ENCODE peak calls at places on chromosomes 2 and 18, in seven cellular contexts. E is HCT116, A is K562, V is HepG2, J is SK-N-SH, T is Panc1, I is GM12878. B is an unnamed sample.

GRCh38 chr2:22894761-22895160 is 490.2 kb upstream of the KLHL29 start:
- DNase-seq in J (no peak), E (no peak), V (no peak), T (no peak), A (no peak), I (no peak), B (no peak)

GRCh38 chr18:54742654-54743053 is 85.6 kb upstream of the RAB27B start:
- DNase-seq in V (no peak), A (no peak), I (no peak), T (no peak), E (no peak), J (no peak), B (no peak)

GRCh38 chr18:8699948-8700347 is 5.4 kb upstream of the MTCL1 start:
- DNase-seq in T (no peak), A (no peak), I (no peak), E (no peak), J (no peak), V (no peak), B (no peak)

GRCh38 chr2:127218843-127219715 is 1.0 kb downstream of the CYP27C1 start:
- DNase-seq in I (no peak), E (no peak), T (no peak), J (peak), A (no peak), V (no peak), B (peak)

GRCh38 chr2:46943881-46944798 is 28.5 kb upstream of the MCFD2 start:
- DNase-seq in V (no peak), E (no peak), A (no peak), T (no peak), J (no peak), I (peak), B (no peak)

GRCh38 chr18:36831139-36831538 is 2.2 kb downstream of the KIAA1328 start:
- DNase-seq in V (no peak), A (no peak), E (no peak), I (no peak), J (no peak), T (no peak), B (no peak)

GRCh38 chr2:233303252-233303651 is 4.4 kb upstream of the SAG start:
- DNase-seq in E (no peak), V (no peak), T (no peak), J (no peak), A (no peak), I (no peak), B (peak)

GRCh38 chr2:3282056-3282998 is 95.3 kb downstream of the EIPR1 start:
- DNase-seq in J (peak), A (no peak), I (no peak), E (no peak), T (no peak), V (no peak), B (no peak)

GRCh38 chr2:95325590-95326432 is 28.7 kb downstream of the KCNIP3 start:
- DNase-seq in E (no peak), V (no peak), I (no peak), T (no peak), J (no peak), A (no peak), B (no peak)

GRCh38 chr2:165909466-165909865 is 44.1 kb downstream of the TTC21B start:
- DNase-seq in A (no peak), V (no peak), T (no peak), E (no peak), J (no peak), I (no peak), B (no peak)

GRCh38 chr2:36678856-36679255 is 17.7 kb upstream of the VIT start:
- DNase-seq in E (no peak), T (no peak), J (no peak), I (no peak), V (no peak), A (no peak), B (no peak)

GRCh38 chr2:10934979-10935350 is 23.2 kb downstream of the KCNF1 start:
- DNase-seq in E (no peak), T (no peak), V (no peak), A (no peak), J (peak), I (no peak), B (no peak)

GRCh38 chr2:238113611-238114010 is 13.5 kb downstream of the ESPNL start:
- DNase-seq in V (no peak), E (no peak), T (no peak), J (no peak), A (no peak), I (no peak), B (no peak)

GRCh38 chr18:23810396-23810795 is 121.1 kb downstream of the LAMA3 start:
- DNase-seq in I (no peak), A (no peak), V (no peak), J (no peak), T (no peak), E (no peak), B (no peak)

GRCh38 chr2:26685312-26685711 is 7.2 kb upstream of the KCNK3 start:
- DNase-seq in A (no peak), T (no peak), J (peak), I (no peak), V (no peak), E (no peak), B (no peak)

GRCh38 chr18:27712066-27712465 is 464.9 kb downstream of the CDH2 start:
- DNase-seq in E (no peak), A (no peak), V (no peak), I (no peak), T (no peak), J (no peak), B (no peak)

GRCh38 chr18:31819106-31819924 is 58.6 kb upstream of the SLC25A52 start:
- DNase-seq in T (peak), A (peak), E (peak), V (peak), J (peak), I (no peak), B (peak)

GRCh38 chr18:55780591-55781071 is 192.6 kb upstream of the TCF4 start:
- DNase-seq in A (no peak), E (no peak), T (no peak), V (no peak), I (no peak), J (no peak), B (no peak)

GRCh38 chr2:232385660-232386489 is 7.3 kb downstream of the ALPP start:
- DNase-seq in A (no peak), J (no peak), E (peak), V (no peak), T (no peak), I (no peak), B (no peak)

GRCh38 chr2:134717706-134718094 is 1.1 kb downstream of the TMEM163 start:
- DNase-seq in J (no peak), I (no peak), V (no peak), E (no peak), T (no peak), A (no peak), B (no peak)

GRCh38 chr2:142874293-142874814 is 3.1 kb upstream of the KYNU start:
- DNase-seq in E (no peak), J (no peak), A (no peak), V (peak), I (no peak), T (peak), B (no peak)

GRCh38 chr2:236375973-236376476 is 111.8 kb upstream of the ASB18 start:
- DNase-seq in V (no peak), T (no peak), J (no peak), E (no peak), A (no peak), I (no peak), B (no peak)

GRCh38 chr2:230184727-230185578 is 34.8 kb downstream of the SP110 start:
- DNase-seq in I (no peak), A (no peak), E (no peak), T (no peak), V (no peak), J (no peak), B (no peak)

GRCh38 chr2:23587330-23587729 is 202.4 kb downstream of the KLHL29 start:
- DNase-seq in J (peak), E (no peak), V (no peak), I (no peak), T (no peak), A (no peak), B (no peak)

GRCh38 chr18:35278085-35278484 is 11.9 kb downstream of the ZSCAN30 start:
- DNase-seq in J (no peak), T (no peak), I (no peak), V (no peak), A (no peak), E (no peak), B (no peak)

GRCh38 chr18:62334110-62334509 is 9.0 kb downstream of the TNFRSF11A start:
- DNase-seq in A (no peak), T (peak), E (no peak), I (no peak), J (no peak), V (no peak), B (peak)

GRCh38 chr2:158893057-158893456 is 75.4 kb upstream of the TANC1 start:
- DNase-seq in V (no peak), J (no peak), E (no peak), T (no peak), A (no peak), I (no peak), B (no peak)

GRCh38 chr18:11866764-11867163 is 15.6 kb downstream of the CHMP1B start:
- DNase-seq in A (no peak), T (no peak), E (no peak), I (no peak), V (no peak), J (no peak), B (no peak)

GRCh38 chr2:84836215-84836614 is 44.7 kb downstream of the TRABD2A start:
- DNase-seq in A (no peak), V (no peak), I (no peak), T (no peak), J (no peak), E (no peak), B (no peak)

GRCh38 chr2:8229546-8229986 is 452.3 kb upstream of the ID2 start:
- DNase-seq in E (peak), V (peak), J (no peak), I (no peak), T (no peak), A (peak), B (no peak)

GRCh38 chr2:3180082-3180908 is 197.3 kb downstream of the EIPR1 start:
- DNase-seq in V (no peak), J (peak), I (no peak), E (no peak), T (no peak), A (no peak), B (no peak)

GRCh38 chr2:64145760-64146159 is 1.5 kb upstream of the PELI1 start:
- DNase-seq in E (no peak), V (no peak), I (no peak), J (no peak), A (no peak), T (no peak), B (no peak)

GRCh38 chr2:230161180-230161579 is 58.6 kb downstream of the SP110 start:
- DNase-seq in E (no peak), T (no peak), A (no peak), J (no peak), I (no peak), V (no peak), B (no peak)

DNA sequence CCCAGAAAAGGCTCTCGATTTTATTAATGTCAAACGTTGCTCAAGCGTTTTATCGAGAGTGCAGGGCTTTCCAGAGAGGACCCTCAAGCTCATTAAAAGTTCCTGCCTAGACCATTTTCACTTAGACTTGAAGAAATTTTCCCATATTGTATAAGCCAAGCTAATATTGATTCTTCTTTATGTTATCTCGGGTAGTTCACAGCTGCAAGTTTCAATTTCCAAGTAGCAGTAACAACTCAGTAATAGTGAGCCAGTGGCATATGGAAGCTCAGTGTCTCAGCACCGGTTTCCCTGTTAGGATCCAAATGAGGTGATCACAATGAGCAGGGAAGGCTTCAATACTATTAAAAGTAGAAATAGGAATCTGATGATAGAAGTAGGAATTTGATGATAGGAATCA is 274.5 kb downstream of the TMX3 start:
- DNase-seq in A (no peak), E (no peak), I (no peak), V (no peak), T (no peak), J (no peak), B (no peak)
- TF ChIP-seq SIN3A in A (no peak), E (no peak), I (no peak), V (no peak), T (no peak), J (no peak), B (no peak)

GRCh38 chr2:240629419-240629967 is 4.2 kb downstream of the GPR35 start:
- DNase-seq in J (no peak), I (no peak), V (no peak), E (no peak), A (no peak), T (no peak), B (no peak)

GRCh38 chr2:240626531-240627300 is 1.4 kb downstream of the GPR35 start:
- DNase-seq in E (no peak), J (peak), I (no peak), V (peak), A (no peak), T (no peak), B (no peak)

GRCh38 chr2:240629968-240630770 is 4.9 kb downstream of the GPR35 start:
- DNase-seq in V (no peak), A (no peak), T (no peak), E (no peak), J (peak), I (no peak), B (no peak)

GRCh38 chr2:240627736-240628506 is 2.6 kb downstream of the GPR35 start:
- DNase-seq in I (no peak), V (no peak), J (peak), T (no peak), E (no peak), A (no peak), B (no peak)

GRCh38 chr2:240628507-240629418 is 3.5 kb downstream of the GPR35 start:
- DNase-seq in V (no peak), I (no peak), J (peak), A (no peak), E (no peak), T (no peak), B (no peak)
- TF ChIP-seq SIN3A in V (no peak), I (no peak), J (no peak), A (no peak), E (no peak), T (no peak), B (no peak)

GRCh38 chr2:73838889-73839539 is 10.3 kb downstream of the STAMBP start:
- DNase-seq in T (no peak), E (no peak), J (no peak), A (no peak), V (no peak), I (no peak), B (no peak)
- TF ChIP-seq SIN3A in T (no peak), E (no peak), J (no peak), A (no peak), V (no peak), I (no peak), B (no peak)

GRCh38 chr2:50765590-50765989 is 266.3 kb downstream of the NRXN1 start:
- DNase-seq in A (no peak), T (no peak), V (no peak), E (no peak), I (no peak), J (no peak), B (no peak)

GRCh38 chr2:50765146-50765545 is 266.8 kb downstream of the NRXN1 start:
- DNase-seq in T (no peak), E (no peak), I (no peak), V (no peak), A (no peak), J (no peak), B (no peak)

GRCh38 chr2:50769416-50769815 is 262.5 kb downstream of the NRXN1 start:
- DNase-seq in E (no peak), T (no peak), A (no peak), I (no peak), J (no peak), V (no peak), B (no peak)

GRCh38 chr2:50763776-50764175 is 268.2 kb downstream of the NRXN1 start:
- DNase-seq in V (no peak), I (no peak), A (no peak), J (no peak), T (no peak), E (no peak), B (no peak)
- TF ChIP-seq SIN3A in V (no peak), I (no peak), A (no peak), J (no peak), T (no peak), E (no peak), B (no peak)

DNA sequence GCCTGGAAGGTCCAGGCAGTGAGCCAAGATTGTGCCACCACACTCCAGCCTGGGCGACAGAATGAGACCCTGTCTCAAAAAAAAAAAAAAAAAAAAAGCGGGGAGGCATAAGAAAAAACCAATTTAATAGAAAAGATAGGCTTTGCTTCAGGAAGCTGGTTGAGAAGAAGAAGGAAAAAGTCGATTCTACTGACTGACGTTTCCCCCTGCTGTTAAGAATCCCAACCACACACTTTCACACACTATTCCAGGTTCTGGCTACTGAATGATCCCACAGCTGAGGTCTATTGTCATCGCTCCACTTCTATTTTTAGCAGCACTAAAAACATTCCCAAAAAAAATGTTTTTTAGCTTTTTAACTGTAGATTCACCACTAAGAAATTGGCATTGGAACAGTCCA is 6.7 kb upstream of the CHCHD5 start:
- DNase-seq in I (no peak), T (no peak), V (no peak), J (no peak), E (no peak), A (no peak), B (no peak)
- TF ChIP-seq SIN3A in I (no peak), T (no peak), V (no peak), J (no peak), E (no peak), A (no peak), B (no peak)

DNA sequence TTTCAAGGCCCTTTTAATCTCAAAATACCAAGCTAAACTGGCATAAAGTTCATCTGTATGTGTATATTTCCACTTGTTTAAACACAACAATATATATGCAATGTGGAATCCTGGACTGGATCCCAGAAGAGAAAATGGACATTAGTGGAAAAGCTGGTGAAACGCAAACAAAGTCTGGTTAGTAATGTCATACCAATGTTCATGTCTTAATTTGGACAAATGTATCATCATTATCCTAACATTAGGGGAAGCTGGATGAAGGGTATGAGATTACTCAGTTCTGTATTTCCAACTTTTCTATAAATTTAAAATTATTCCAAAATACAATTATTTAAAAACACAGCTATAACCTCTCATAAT is 3.8 kb downstream of the SP3 start:
- DNase-seq in E (no peak), J (no peak), V (peak), A (no peak), T (no peak), I (no peak), B (no peak)
- TF ChIP-seq SIN3A in E (no peak), J (no peak), V (no peak), A (no peak), T (no peak), I (no peak), B (no peak)

GRCh38 chr2:227570615-227571014 is 28.1 kb upstream of the SCYGR2 start:
- DNase-seq in V (no peak), I (no peak), J (no peak), A (no peak), T (no peak), E (no peak), B (no peak)
- TF ChIP-seq SIN3A in V (no peak), I (no peak), J (no peak), A (no peak), T (no peak), E (no peak), B (no peak)

DNA sequence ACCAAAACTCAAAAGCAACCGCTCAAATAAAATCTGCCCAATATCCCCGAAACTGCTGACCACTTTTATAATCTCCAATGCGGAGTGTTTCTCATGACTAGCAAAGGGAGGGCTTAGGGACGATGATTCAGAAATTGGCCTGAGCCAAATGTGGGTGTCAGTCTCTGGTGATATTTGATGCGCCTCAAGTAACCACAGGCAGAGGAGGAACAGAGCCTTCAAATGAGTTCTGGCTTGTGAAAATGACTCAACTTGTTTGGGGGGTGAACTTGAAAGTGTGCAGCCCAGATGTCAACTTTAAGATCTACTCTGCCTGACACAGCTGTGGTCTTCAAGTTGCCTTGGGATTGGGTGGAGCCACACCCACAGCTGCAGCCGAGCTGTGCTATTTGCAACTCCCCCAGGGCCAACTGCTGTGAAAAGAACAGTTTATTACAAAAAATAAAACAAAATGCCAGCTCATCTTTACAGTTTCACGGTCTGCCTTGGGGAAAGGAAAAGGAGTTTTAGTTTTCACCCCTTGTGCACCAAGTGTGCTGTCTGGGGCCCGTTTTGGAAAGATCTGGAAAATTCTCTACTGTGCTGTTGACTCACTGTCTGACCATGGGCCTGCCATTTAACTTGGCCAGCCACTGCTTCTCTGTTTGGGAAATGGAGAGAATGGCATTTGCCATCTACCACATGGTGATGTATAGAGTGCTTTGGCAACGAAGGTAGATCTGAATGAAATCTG is 222.1 kb downstream of the MTX2 start:
- DNase-seq in E (no peak), T (no peak), I (peak), V (no peak), J (peak), A (peak), B (no peak)
- TF ChIP-seq SIN3A in E (no peak), T (no peak), I (no peak), V (no peak), J (peak), A (no peak), B (no peak)

GRCh38 chr18:60982296-60982695 is 350.9 kb upstream of the CDH20 start:
- DNase-seq in A (no peak), V (no peak), T (no peak), I (no peak), E (no peak), J (no peak), B (no peak)

GRCh38 chr18:60980422-60981005 is 352.7 kb upstream of the CDH20 start:
- DNase-seq in T (no peak), A (no peak), I (no peak), V (no peak), E (no peak), J (no peak), B (no peak)

GRCh38 chr18:60981651-60982050 is 351.6 kb upstream of the CDH20 start:
- DNase-seq in T (no peak), I (no peak), J (no peak), A (no peak), E (no peak), V (no peak), B (no peak)

GRCh38 chr18:60975419-60975818 is 357.8 kb upstream of the CDH20 start:
- DNase-seq in A (no peak), T (no peak), E (no peak), V (no peak), J (no peak), I (no peak), B (no peak)

GRCh38 chr18:60978338-60978737 is 354.9 kb upstream of the CDH20 start:
- DNase-seq in A (no peak), E (no peak), V (no peak), J (no peak), I (no peak), T (no peak), B (no peak)
- TF ChIP-seq SIN3A in A (no peak), E (no peak), V (no peak), J (no peak), I (no peak), T (no peak), B (no peak)